ENCODE peak calls at places on chromosome 19, in four cellular contexts. O is K562, G is breast epithelium, Q is suprapubic skin. A is an unnamed sample.

GRCh38 chr19:18286973-18287635 is 5.7 kb upstream of the JUND start:
- DNase-seq in O (no peak), G (no peak), Q (no peak), A (no peak)

GRCh38 chr19:7440188-7440975 is 48.5 kb downstream of the PEX11G start:
- DNase-seq in O (no peak), G (no peak), Q (no peak), A (no peak)

GRCh38 chr19:2503521-2504109 is 27.7 kb downstream of the GADD45B start:
- DNase-seq in O (peak), G (no peak), Q (no peak), A (no peak)

GRCh38 chr19:991932-992669 is 8.0 kb downstream of the WDR18 start:
- DNase-seq in O (no peak), G (no peak), Q (no peak), A (no peak)

GRCh38 chr19:19146000-19146608 is 7.8 kb upstream of the TMEM161A start:
- DNase-seq in O (peak), G (peak), Q (peak), A (peak)

GRCh38 chr19:24000656-24001055 is 86.0 kb downstream of the ZNF726 start:
- DNase-seq in O (no peak), G (no peak), Q (no peak), A (no peak)

GRCh38 chr19:6677924-6678689 is 8.1 kb upstream of the TNFSF14 start:
- DNase-seq in O (peak), G (no peak), Q (no peak), A (no peak)

GRCh38 chr19:17788632-17789031 is 6.3 kb upstream of the B3GNT3 start:
- DNase-seq in O (no peak), G (no peak), Q (no peak), A (no peak)

GRCh38 chr19:17037184-17037583 is 10.6 kb upstream of the CPAMD8 start:
- DNase-seq in O (no peak), G (no peak), Q (no peak), A (no peak)

GRCh38 chr19:56960959-56961622 is 120.6 kb upstream of the PEG3 start:
- DNase-seq in O (no peak), G (no peak), Q (no peak), A (no peak)

GRCh38 chr19:8240274-8241229 is 31.4 kb downstream of the CERS4 start:
- DNase-seq in O (peak), G (peak), Q (peak), A (peak)

GRCh38 chr19:52307275-52307674 is 10.3 kb downstream of the ZNF480 start:
- DNase-seq in O (no peak), G (no peak), Q (no peak), A (no peak)

GRCh38 chr19:33434886-33435705 is 61.6 kb downstream of the CEBPG start:
- DNase-seq in O (no peak), G (no peak), Q (no peak), A (no peak)

GRCh38 chr19:45306522-45307027 is 16.1 kb downstream of the CKM start:
- DNase-seq in O (peak), G (no peak), Q (no peak), A (no peak)

GRCh38 chr19:23817519-23817918 is 58.8 kb upstream of the ZNF681 start:
- DNase-seq in O (peak), G (no peak), Q (no peak), A (no peak)

GRCh38 chr19:28285917-28286316 is 927.0 kb downstream of the UQCRFS1 start:
- DNase-seq in O (no peak), G (no peak), Q (no peak), A (no peak)

GRCh38 chr19:21396893-21397572 is at the start of gene ZNF493:
- DNase-seq in O (peak), G (peak), Q (peak), A (peak)

GRCh38 chr19:21398851-21399250 is 1.9 kb downstream of the ZNF493 start:
- DNase-seq in O (no peak), G (no peak), Q (no peak), A (no peak)

DNA sequence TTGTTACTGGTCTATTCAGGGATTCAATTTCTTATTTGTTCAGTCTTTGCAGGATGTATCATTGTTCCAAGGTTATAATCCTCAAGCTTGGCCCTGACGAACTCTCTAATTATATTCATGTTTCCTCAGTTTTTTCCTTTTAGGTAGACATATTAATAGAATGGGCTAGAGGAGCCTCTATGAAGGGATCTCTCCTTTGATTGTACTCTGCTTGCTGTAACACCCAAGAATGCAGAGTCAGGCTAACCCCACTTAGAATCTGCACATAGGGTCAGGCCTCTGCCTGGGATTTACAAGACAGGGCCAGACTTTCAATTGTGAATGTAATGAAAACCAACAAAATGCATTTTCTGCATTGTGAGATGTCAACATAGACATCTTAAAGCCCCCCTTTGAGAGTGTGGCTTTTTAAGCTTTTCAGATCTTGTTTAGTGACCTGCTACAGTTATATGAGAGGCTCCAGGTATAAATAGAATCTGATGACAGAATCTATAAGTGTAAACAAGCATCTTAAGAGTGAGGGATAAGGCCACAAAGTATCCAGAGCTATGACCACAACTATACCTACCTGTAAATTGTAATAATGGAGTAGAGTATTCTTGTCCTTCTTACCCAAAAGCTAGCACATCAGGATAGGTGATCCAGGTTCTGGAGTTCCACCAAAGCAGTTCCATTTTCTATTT is 5.5 kb downstream of the ZNF493 start:
- DNase-seq in O (no peak), G (no peak), Q (no peak), A (no peak)
- TF ChIP-seq POLR2AphosphoS5 in O (no peak), G (no peak), Q (no peak), A (no peak)

GRCh38 chr19:54473983-54474382 is 887 bp upstream of the CDC42EP5 start:
- DNase-seq in O (no peak), G (no peak), Q (peak), A (no peak)

GRCh38 chr19:54470276-54470887 is 2.7 kb downstream of the CDC42EP5 start:
- DNase-seq in O (no peak), G (no peak), Q (peak), A (no peak)

GRCh38 chr19:54469496-54469934 is 3.6 kb downstream of the CDC42EP5 start:
- DNase-seq in O (no peak), G (no peak), Q (peak), A (no peak)

GRCh38 chr19:54473071-54473941 is at the start of gene CDC42EP5:
- DNase-seq in O (peak), G (peak), Q (peak), A (peak)

DNA sequence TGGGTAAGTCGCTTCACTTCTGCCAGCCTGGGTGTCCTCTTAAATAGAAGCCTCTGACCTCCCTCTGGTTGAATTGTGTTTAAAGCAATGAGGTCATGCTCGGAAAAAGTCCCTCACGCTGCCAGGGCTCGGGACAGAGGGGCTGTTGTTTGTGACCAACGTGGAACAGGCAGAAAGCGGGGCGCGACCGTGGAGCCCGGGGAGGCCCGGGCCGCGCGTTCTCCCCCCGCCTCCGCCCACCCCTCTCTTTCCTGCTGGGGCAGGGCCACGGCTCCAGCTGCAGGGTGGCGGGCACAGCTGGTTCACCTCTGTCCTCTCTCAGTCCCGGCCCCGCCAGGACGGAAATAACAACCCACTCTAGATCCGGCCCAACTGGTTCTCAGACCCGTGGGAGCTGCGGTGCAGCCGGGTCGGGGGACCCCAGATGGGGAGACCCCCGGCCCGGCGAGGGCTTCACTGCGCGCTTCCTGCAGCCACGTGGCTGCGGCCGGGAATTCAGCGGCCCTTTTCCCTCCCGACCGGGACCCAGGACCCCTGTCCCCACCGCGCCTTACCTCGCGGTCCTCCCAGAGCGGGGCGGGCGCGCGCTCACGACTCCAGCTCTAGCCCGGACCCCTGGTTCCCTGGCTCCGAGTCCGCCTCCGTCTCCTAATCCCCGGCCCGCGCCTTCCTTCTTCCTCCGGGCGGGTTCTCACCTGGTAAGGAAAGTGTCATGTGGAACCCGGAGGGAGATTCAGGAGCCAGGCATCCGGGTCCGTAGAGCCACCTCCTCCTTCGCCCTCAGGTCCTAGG is 1.9 kb downstream of the CDC42EP5 start:
- DNase-seq in O (no peak), G (no peak), Q (no peak), A (no peak)
- TF ChIP-seq POLR2AphosphoS5 in O (no peak), G (peak), Q (no peak), A (peak)

GRCh38 chr19:47671499-47671898 is 41.7 kb upstream of the EHD2 start:
- DNase-seq in O (no peak), G (no peak), Q (no peak), A (no peak)

GRCh38 chr19:47673426-47673825 is 39.8 kb upstream of the EHD2 start:
- DNase-seq in O (no peak), G (no peak), Q (no peak), A (no peak)

GRCh38 chr19:47674548-47674947 is 38.7 kb upstream of the EHD2 start:
- DNase-seq in O (no peak), G (no peak), Q (no peak), A (no peak)

GRCh38 chr19:47675271-47675670 is 38.0 kb upstream of the EHD2 start:
- DNase-seq in O (no peak), G (no peak), Q (no peak), A (no peak)

DNA sequence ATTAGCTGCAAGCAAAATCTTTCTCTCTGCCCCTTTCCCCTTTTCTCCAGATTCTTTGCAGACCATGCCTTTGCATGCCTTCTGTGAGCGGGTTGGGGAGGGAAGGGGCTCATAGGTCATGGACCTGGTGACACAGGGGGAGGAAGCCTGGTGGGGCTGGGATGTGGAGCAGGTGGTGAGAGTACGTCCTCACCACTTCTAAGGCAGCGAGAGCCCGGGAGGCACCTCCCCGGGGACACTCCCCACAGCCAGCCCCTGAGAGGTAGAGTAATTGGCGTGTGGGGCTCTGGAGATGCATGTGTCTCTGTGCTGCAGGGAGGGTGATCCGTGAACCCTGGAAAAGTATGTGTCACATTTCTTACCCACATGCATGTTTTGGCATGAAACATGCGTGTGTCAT is 42.5 kb upstream of the EHD2 start:
- DNase-seq in O (no peak), G (no peak), Q (no peak), A (no peak)
- TF ChIP-seq POLR2AphosphoS5 in O (no peak), G (no peak), Q (no peak), A (no peak)

DNA sequence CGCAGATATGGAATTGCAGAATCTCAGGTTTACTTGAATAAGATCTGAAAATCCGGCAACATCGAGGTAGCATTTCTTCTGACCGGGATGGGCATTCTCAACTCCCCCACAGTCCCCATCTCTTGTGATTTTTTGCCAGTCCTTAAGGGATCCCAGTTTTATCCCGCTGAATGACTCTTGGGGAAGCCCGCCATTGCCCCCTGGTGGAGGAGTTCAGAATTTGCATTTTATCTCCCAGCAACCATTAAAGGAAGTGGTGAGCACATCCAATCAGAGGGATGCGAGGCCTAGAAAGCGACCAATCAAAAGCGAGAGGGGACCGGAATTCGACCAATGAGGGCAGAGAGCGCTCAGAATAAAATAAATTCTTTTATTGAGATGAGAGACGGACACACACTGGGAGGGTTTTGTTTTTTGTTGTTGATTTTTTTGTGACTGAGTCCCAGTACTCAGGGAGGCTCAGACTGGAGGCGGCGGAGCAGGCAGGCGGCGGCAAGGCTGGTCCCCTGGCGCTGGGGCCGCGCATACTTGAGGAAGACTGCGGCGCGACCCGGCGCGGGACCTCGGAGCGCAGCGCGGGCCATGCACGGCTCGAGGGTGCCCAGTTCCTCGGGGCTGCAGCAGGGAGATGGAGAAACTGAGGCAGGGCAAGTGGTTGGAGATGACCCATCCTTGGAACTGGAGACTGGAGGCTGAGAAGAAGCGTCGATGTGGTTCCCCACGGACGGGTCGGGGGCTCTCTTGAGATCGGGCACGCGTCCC is 3.9 kb upstream of the TTC9B start:
- DNase-seq in O (peak), G (peak), Q (peak), A (peak)
- TF ChIP-seq POLR2AphosphoS5 in O (no peak), G (no peak), Q (no peak), A (peak)

DNA sequence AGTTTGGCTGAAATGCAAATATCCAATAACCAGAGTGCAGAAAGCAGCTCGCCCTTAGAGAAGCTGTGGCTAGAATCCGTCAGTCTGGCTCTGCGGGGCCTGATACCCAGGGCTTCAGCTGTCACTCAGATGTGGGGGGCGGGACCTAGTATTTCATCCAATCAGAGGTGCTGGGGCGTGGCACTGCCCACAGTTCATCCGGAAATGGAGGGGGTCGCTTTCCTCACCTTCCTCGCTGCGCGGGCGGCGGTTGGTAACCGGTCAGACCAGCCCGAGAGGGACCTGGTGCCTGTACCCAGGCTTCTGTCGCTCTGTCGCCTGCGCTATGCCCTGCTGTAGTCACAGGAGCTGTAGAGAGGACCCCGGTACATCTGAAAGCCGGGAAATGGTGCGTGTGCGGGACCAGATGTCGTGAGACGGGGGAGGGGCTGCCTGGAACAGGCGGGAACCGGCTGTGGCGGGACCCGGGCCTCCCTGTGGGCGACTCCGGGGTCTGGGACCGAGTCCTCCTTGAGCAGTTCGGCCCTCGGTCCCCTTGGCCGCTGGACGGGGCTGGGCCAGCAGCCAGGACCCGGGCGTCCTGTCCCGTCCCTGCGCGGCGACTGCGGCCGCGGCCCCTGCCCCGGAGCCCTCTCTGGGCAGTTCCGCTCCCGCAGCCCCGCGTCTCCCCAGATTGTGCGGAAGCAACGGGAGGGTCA is at the start of gene ZNF700:
- DNase-seq in O (peak), G (peak), Q (peak), A (peak)
- TF ChIP-seq POLR2AphosphoS5 in O (peak), G (peak), Q (peak), A (peak)

DNA sequence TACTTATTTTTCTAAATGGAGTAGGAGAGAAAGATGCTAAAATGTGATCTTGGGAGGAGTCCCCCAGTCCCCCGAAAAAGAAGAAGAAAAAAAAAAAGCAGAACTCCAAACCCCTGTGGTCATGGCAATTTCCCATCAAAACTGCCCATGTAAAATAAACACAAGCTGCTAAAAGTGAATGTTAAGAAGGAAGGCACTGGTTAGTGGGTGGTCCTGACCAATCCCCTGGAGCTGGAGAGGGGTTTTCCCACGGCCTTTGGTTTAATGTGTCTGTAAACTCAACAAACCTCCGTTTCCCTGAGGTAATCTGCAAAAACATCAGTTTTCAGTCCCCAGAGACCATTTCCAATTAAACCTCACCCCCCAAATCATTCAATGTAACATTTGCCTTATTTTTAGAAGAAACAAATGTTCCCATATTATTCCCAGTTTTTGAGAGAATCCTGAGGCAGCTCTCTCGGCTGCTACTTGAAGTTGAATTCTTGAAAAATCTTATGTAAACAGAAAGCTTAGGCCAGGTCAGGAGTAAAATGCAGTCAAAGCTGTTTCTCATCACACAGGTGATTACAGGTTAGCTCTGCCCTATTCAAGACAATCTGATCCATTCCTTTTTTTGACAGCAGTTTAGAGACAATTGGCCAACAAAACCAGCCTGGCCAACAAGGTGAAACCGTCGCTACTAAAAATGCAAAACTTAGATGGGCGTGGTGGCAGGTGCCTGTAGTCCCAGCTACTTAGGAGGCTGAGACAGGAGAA is 17.0 kb downstream of the RAB3D start:
- DNase-seq in O (no peak), G (no peak), Q (no peak), A (no peak)
- TF ChIP-seq POLR2AphosphoS5 in O (no peak), G (no peak), Q (no peak), A (no peak)

GRCh38 chr19:49665301-49666119 is at the start of the genes BCL2L12 and IRF3:
- DNase-seq in O (peak), G (peak), Q (peak), A (peak)
- TF ChIP-seq POLR2AphosphoS5 in O (peak), G (peak), Q (peak), A (peak)

DNA sequence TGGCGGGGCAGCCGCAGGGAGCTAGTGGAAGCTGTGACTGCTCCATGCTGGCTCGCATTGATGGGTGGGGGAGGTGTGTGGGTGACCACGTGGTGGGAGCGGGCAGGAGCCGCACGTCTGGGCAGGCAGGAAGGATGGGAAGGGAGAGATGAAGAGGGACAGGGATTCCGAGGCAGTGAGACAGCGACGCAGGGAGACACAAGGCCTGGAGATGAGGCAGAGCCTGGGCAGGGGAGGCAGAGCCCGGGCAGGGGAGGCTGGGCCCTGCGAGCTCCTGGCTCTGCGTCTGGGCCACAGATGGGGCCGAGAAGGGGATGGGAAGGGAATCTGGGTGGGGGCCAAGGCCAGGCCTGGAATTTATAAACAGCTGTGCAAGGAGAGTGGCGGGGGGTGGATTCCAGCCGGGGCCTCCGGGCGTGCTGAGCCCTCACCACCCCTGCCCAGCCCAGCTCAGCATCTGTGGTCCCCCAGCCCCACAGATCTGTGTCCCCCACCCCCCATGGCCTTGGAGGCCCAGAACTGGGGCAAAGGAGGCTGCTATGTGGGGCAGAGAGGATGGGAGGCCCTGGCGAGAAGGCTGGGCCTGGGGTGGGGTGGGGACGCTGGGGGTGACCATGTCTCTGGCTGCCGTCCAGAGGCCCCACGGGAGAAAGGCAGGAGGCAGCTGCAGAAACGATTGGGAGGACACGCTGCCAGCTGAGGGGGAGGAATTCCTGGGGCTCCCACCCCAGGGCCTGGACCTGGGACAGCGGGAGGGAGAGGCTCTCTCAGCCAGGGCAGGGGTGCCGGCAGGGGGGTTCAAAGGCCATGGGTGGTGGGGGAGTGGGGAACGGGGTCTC is 6.0 kb downstream of the EHD2 start:
- DNase-seq in O (no peak), G (peak), Q (peak), A (peak)
- TF ChIP-seq POLR2AphosphoS5 in O (no peak), G (peak), Q (peak), A (peak)